ENCODE peak calls at places on chromosome 15, in ten cellular contexts. H, Q, O, S, N, W, R, M, X and A are unnamed samples.
A peak's percentile ranks its signal among the peaks of the same experiment; 100 is the strongest.

GRCh38 chr15:80639168-80639555 is 55.9 kb upstream of the ABHD17C start:
- DNase-seq in R (no peak), N (no peak), W (no peak), Q (no peak), S (no peak), X (no peak), H (no peak), M (no peak), O (no peak), A (no peak)

GRCh38 chr15:100284701-100285100 is 57.1 kb downstream of the ADAMTS17 start:
- DNase-seq in N (peak; percentile 36), X (peak; percentile 91), O (peak; percentile 82), H (peak; percentile 36), R (no peak), S (peak; percentile 56), Q (no peak), M (no peak), W (peak; percentile 29), A (no peak)

GRCh38 chr15:35458176-35458856 is 87.6 kb downstream of the DPH6 start:
- DNase-seq in X (no peak), Q (peak; percentile 47), N (no peak), R (no peak), H (no peak), W (no peak), M (no peak), O (no peak), S (no peak), A (no peak)

GRCh38 chr15:101038327-101039003 is 119.3 kb downstream of the LRRK1 start:
- DNase-seq in S (no peak), R (no peak), X (no peak), M (no peak), W (no peak), N (no peak), H (peak; percentile 14), O (no peak), Q (no peak), A (no peak)

GRCh38 chr15:66006986-66007385 is 137.7 kb downstream of the RAB11A start:
- DNase-seq in S (no peak), X (no peak), O (no peak), M (no peak), N (no peak), W (no peak), Q (no peak), H (no peak), R (no peak), A (no peak)

GRCh38 chr15:82122754-82123400 is 77.1 kb upstream of the MEX3B start:
- DNase-seq in O (no peak), M (no peak), S (no peak), W (peak; percentile 90), X (no peak), H (peak; percentile 25), Q (peak; percentile 99), N (no peak), R (no peak), A (peak; percentile 3)

GRCh38 chr15:67048281-67049279 is 16.8 kb upstream of the SMAD3 start:
- DNase-seq in M (no peak), N (peak; percentile 86), Q (peak; percentile 96), H (peak; percentile 92), W (peak; percentile 75), S (no peak), R (no peak), O (peak; percentile 22), X (peak; percentile 88), A (no peak)

GRCh38 chr15:38620851-38621594 is 56.4 kb upstream of the RASGRP1 start:
- DNase-seq in H (no peak), R (no peak), M (no peak), O (no peak), S (no peak), W (no peak), N (no peak), X (no peak), Q (no peak), A (no peak)

GRCh38 chr15:78626611-78627010 is 5.8 kb upstream of the CHRNA3 start:
- DNase-seq in W (no peak), N (no peak), M (no peak), X (no peak), O (no peak), H (peak; percentile 4), R (no peak), S (no peak), Q (no peak), A (no peak)

GRCh38 chr15:84961707-84962106 is 19.9 kb upstream of the PDE8A start:
- DNase-seq in Q (peak; percentile 58), M (no peak), N (no peak), X (no peak), H (no peak), R (no peak), W (peak; percentile 1), O (no peak), S (no peak), A (no peak)

GRCh38 chr15:32802296-32802936 is 84.6 kb downstream of the GREM1 start:
- DNase-seq in O (no peak), N (no peak), X (no peak), W (no peak), S (no peak), Q (peak; percentile 97), R (no peak), M (no peak), H (no peak), A (no peak)

GRCh38 chr15:25683911-25684310 is 179.2 kb downstream of the ATP10A start:
- DNase-seq in Q (no peak), N (no peak), X (no peak), S (no peak), W (no peak), M (no peak), H (no peak), R (no peak), O (no peak), A (no peak)

GRCh38 chr15:56249080-56249479 is 5.4 kb upstream of the RFX7 start:
- DNase-seq in Q (peak; percentile 58), W (no peak), M (peak; percentile 76), O (no peak), N (peak; percentile 13), R (no peak), H (no peak), X (no peak), S (no peak), A (no peak)

GRCh38 chr15:39432935-39433334 is 147.9 kb upstream of the THBS1 start:
- DNase-seq in H (no peak), W (no peak), R (no peak), S (no peak), Q (no peak), N (no peak), M (no peak), X (no peak), O (no peak), A (no peak)

GRCh38 chr15:51771773-51772172 is 20.4 kb downstream of the TMOD2 start:
- DNase-seq in O (no peak), M (no peak), W (no peak), N (no peak), H (no peak), S (no peak), Q (no peak), R (no peak), X (no peak), A (no peak)
- H3K4me3 ChIP-seq in O (no peak overlapping the region), M (no peak overlapping the region), W (no peak overlapping the region), N (no peak overlapping the region), H (no peak overlapping the region), S (no peak overlapping the region), Q (no peak overlapping the region), R (no peak overlapping the region), X (no peak overlapping the region), A (no peak overlapping the region)

DNA sequence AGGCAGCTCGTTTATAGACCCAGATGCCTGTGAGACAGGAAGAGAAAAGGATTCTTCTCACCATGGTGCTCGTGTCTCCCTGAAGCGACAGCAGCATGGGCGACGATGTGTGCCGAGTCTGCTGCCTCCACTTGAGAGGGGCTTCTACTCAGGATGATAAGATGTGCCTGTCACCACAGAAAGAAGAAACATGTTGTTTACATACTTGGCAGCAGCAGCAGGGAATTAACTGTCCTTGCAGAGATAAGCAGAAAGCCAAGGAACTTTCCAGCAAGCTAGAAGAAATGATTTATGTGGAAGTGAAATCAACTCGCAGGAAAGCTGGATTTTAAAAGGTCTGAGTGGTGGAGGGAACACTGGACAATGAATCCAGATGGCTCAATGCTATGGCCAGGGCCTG is 70.1 kb downstream of the SYNM start:
- DNase-seq in N (no peak), X (no peak), S (no peak), H (no peak), Q (no peak), M (no peak), W (no peak), R (no peak), O (no peak), A (no peak)
- H3K4me1 ChIP-seq in N (peaks cover 6% of the 10 kb centered on the region), X (no peaks in the 10 kb centered on the region), S (no peaks in the 10 kb centered on the region), H (no peaks in the 10 kb centered on the region), Q (peaks cover 13% of the 10 kb centered on the region), M (no peaks in the 10 kb centered on the region), W (peaks cover 12% of the 10 kb centered on the region), R (no peaks in the 10 kb centered on the region), O (peaks cover 66% of the 10 kb centered on the region), A (no peaks in the 10 kb centered on the region)

GRCh38 chr15:45122719-45123118 is 7.0 kb downstream of the DUOXA1 start:
- DNase-seq in S (no peak), Q (no peak), H (no peak), O (no peak), X (peak; percentile 42), R (no peak), W (no peak), M (no peak), N (no peak), A (no peak)
- H3K27me3 ChIP-seq in S (no peaks in the 10 kb centered on the region), Q (peaks cover 22% of the 10 kb centered on the region), H (no peaks in the 10 kb centered on the region), O (peaks cover 81% of the 10 kb centered on the region), X (no peaks in the 10 kb centered on the region), R (no peaks in the 10 kb centered on the region), W (peaks cover 4% of the 10 kb centered on the region), M (peaks cover 97% of the 10 kb centered on the region), N (peaks cover 74% of the 10 kb centered on the region), A (peaks cover 22% of the 10 kb centered on the region)

GRCh38 chr15:62605292-62605691 is 437.3 kb upstream of the TPM1 start:
- DNase-seq in O (no peak), H (no peak), S (no peak), Q (no peak), N (no peak), M (no peak), X (no peak), R (no peak), W (no peak), A (no peak)

GRCh38 chr15:62601779-62602540 is 436.9 kb upstream of the C2CD4B start:
- DNase-seq in O (no peak), X (no peak), W (no peak), R (no peak), S (no peak), M (no peak), N (no peak), Q (peak; percentile 43), H (no peak), A (no peak)

GRCh38 chr15:62600376-62600775 is 435.3 kb upstream of the C2CD4B start:
- DNase-seq in H (no peak), N (no peak), Q (no peak), O (no peak), W (no peak), M (no peak), R (no peak), X (no peak), S (no peak), A (no peak)

GRCh38 chr15:62606376-62607164 is 436.0 kb upstream of the TPM1 start:
- DNase-seq in W (no peak), Q (peak; percentile 100), S (no peak), X (no peak), N (no peak), H (no peak), M (no peak), O (no peak), R (no peak), A (no peak)

DNA sequence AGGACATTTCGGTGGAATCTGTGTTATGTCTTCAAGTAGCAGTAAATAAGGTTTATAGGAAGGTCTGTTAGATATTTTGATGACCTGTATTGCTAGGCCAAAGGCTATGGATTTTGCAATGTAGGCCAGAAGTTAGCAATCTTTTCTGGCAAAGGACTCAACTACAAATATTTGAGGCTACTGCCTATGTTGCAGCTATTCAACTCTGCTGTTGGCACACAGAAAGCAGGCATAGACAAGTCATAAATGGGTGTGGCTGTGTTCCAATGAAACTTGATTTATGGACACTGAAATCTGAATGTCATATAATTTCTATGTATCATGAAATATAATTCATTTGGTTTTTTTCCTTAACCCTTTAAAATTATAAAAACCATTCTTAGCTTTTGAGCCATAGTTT is 438.7 kb upstream of the C2CD4B start:
- DNase-seq in O (no peak), X (no peak), Q (no peak), S (no peak), N (peak; percentile 35), R (no peak), W (no peak), H (no peak), M (no peak), A (no peak)
- H3K4me3 ChIP-seq in O (no peak overlapping the region), X (no peak overlapping the region), Q (no peak overlapping the region), S (no peak overlapping the region), N (no peak overlapping the region), R (no peak overlapping the region), W (no peak overlapping the region), H (no peak overlapping the region), M (no peak overlapping the region), A (no peak overlapping the region)